ENCODE peak calls at places on chromosome 18, in six cellular contexts. X is adrenal gland, D is tibial artery, A is AG10803, P is left ventricle myocardium inferior, H is prostate gland. S is an unnamed sample.

GRCh38 chr18:49041677-49042570 is 91.2 kb upstream of the SMAD7 start:
- DNase-seq in X (peak; percentile 72), D (peak; percentile 62), A (peak; percentile 62), P (peak; percentile 58), H (peak; percentile 78), S (peak; percentile 52)

GRCh38 chr18:79493801-79494211 is 98.1 kb downstream of the NFATC1 start:
- DNase-seq in X (no peak), D (peak; percentile 16), A (no peak), P (peak; percentile 13), H (no peak), S (no peak)

GRCh38 chr18:34718610-34719009 is 8.5 kb downstream of the DTNA start:
- DNase-seq in X (no peak), D (no peak), A (peak; percentile 61), P (no peak), H (no peak), S (no peak)

GRCh38 chr18:53426656-53427055 is 797.8 kb downstream of the MBD2 start:
- DNase-seq in X (no peak), D (no peak), A (no peak), P (no peak), H (no peak), S (no peak)

GRCh38 chr18:36685580-36685979 is 143.2 kb downstream of the TPGS2 start:
- DNase-seq in X (no peak), D (no peak), A (no peak), P (no peak), H (no peak), S (no peak)

GRCh38 chr18:21664069-21664468 is 40.5 kb downstream of the ABHD3 start:
- DNase-seq in X (no peak), D (no peak), A (no peak), P (no peak), H (no peak), S (no peak)

GRCh38 chr18:74951165-74951760 is 257.7 kb downstream of the PTGR3 start:
- DNase-seq in X (peak; percentile 21), D (peak; percentile 55), A (peak; percentile 58), P (no peak), H (peak; percentile 61), S (no peak)

GRCh38 chr18:62759704-62760402 is 44.5 kb downstream of the PHLPP1 start:
- DNase-seq in X (no peak), D (no peak), A (peak; percentile 21), P (no peak), H (no peak), S (no peak)

GRCh38 chr18:32907656-32908441 is 135.0 kb upstream of the KLHL14 start:
- DNase-seq in X (no peak), D (no peak), A (no peak), P (no peak), H (no peak), S (no peak)

GRCh38 chr18:34494359-34494696 is 215.8 kb upstream of the DTNA start:
- DNase-seq in X (no peak), D (no peak), A (no peak), P (peak; percentile 23), H (no peak), S (no peak)

GRCh38 chr18:2827076-2827475 is 19.7 kb upstream of the EMILIN2 start:
- DNase-seq in X (no peak), D (no peak), A (no peak), P (no peak), H (no peak), S (no peak)

GRCh38 chr18:49174478-49174877 is 223.7 kb upstream of the SMAD7 start:
- DNase-seq in X (no peak), D (no peak), A (peak; percentile 92), P (no peak), H (no peak), S (no peak)

GRCh38 chr18:11668441-11669169 is 20.5 kb upstream of the GNAL start:
- DNase-seq in X (no peak), D (no peak), A (no peak), P (no peak), H (no peak), S (no peak)

GRCh38 chr18:70195852-70196434 is 9.5 kb downstream of the RTTN start:
- DNase-seq in X (peak; percentile 52), D (no peak), A (peak; percentile 68), P (no peak), H (peak; percentile 10), S (no peak)

GRCh38 chr18:74598350-74599001 is 806 bp downstream of the ZNF407 start:
- DNase-seq in X (peak; percentile 64), D (peak; percentile 28), A (peak; percentile 17), P (peak; percentile 59), H (peak; percentile 15), S (peak; percentile 77)

GRCh38 chr18:51559902-51560287 is 362.4 kb upstream of the MEX3C start:
- DNase-seq in X (no peak), D (no peak), A (no peak), P (no peak), H (no peak), S (no peak)

GRCh38 chr18:13380671-13381070 is 162.1 kb downstream of the LDLRAD4 start:
- DNase-seq in X (no peak), D (no peak), A (no peak), P (no peak), H (no peak), S (no peak)

GRCh38 chr18:28855989-28856388 is 679.1 kb upstream of the CDH2 start:
- DNase-seq in X (no peak), D (no peak), A (no peak), P (no peak), H (no peak), S (no peak)

GRCh38 chr18:22670914-22671313 is 253.2 kb upstream of the CTAGE1 start:
- DNase-seq in X (no peak), D (no peak), A (no peak), P (no peak), H (no peak), S (no peak)

GRCh38 chr18:47953471-47953931 is 23.0 kb upstream of the SMAD2 start:
- DNase-seq in X (peak; percentile 61), D (peak; percentile 66), A (peak; percentile 86), P (no peak), H (peak; percentile 13), S (peak; percentile 64)

GRCh38 chr18:50737127-50737526 is 82.7 kb downstream of the MRO start:
- DNase-seq in X (no peak), D (no peak), A (no peak), P (no peak), H (no peak), S (no peak)

GRCh38 chr18:42114310-42114943 is 159.4 kb downstream of the PIK3C3 start:
- DNase-seq in X (peak; percentile 76), D (peak; percentile 51), A (peak; percentile 80), P (peak; percentile 25), H (peak; percentile 56), S (peak; percentile 39)

GRCh38 chr18:76380791-76381405 is 114.1 kb downstream of the ZNF516 start:
- DNase-seq in X (no peak), D (no peak), A (no peak), P (no peak), H (no peak), S (no peak)

GRCh38 chr18:74292541-74292858 is 737 bp upstream of the CYB5A start:
- DNase-seq in X (no peak), D (no peak), A (no peak), P (no peak), H (no peak), S (no peak)

GRCh38 chr18:6591491-6591890 is 138.0 kb upstream of the ARHGAP28 start:
- DNase-seq in X (no peak), D (no peak), A (peak; percentile 5), P (no peak), H (no peak), S (no peak)

GRCh38 chr18:56574827-56575226 is 63.6 kb downstream of the TXNL1 start:
- DNase-seq in X (peak; percentile 65), D (no peak), A (no peak), P (peak; percentile 55), H (no peak), S (no peak)

GRCh38 chr18:21534327-21534726 is 66.2 kb downstream of the ESCO1 start:
- DNase-seq in X (no peak), D (no peak), A (no peak), P (no peak), H (no peak), S (no peak)

GRCh38 chr18:65429601-65430000 is 321.2 kb upstream of the CDH7 start:
- DNase-seq in X (no peak), D (no peak), A (no peak), P (no peak), H (no peak), S (no peak)

GRCh38 chr18:7568426-7568825 is 1.3 kb downstream of the PTPRM start:
- DNase-seq in X (peak; percentile 23), D (peak; percentile 34), A (peak; percentile 18), P (peak; percentile 44), H (peak; percentile 40), S (no peak)

GRCh38 chr18:47981320-47981719 is 50.9 kb upstream of the SMAD2 start:
- DNase-seq in X (no peak), D (no peak), A (no peak), P (no peak), H (no peak), S (no peak)

GRCh38 chr18:8823530-8823929 is 118.2 kb downstream of the MTCL1 start:
- DNase-seq in X (no peak), D (no peak), A (no peak), P (no peak), H (no peak), S (no peak)

GRCh38 chr18:61336766-61337165 is 3.5 kb downstream of the CDH20 start:
- DNase-seq in X (no peak), D (no peak), A (no peak), P (no peak), H (no peak), S (no peak)

GRCh38 chr18:39772155-39772919 is 2182.7 kb upstream of the PIK3C3 start:
- DNase-seq in X (no peak), D (no peak), A (no peak), P (no peak), H (no peak), S (no peak)

GRCh38 chr18:36297419-36298112 is at the start of gene FHOD3:
- DNase-seq in X (peak; percentile 86), D (peak; percentile 66), A (peak; percentile 65), P (peak; percentile 69), H (peak; percentile 40), S (no peak)

GRCh38 chr18:35775887-35776286 is 194.3 kb downstream of the GALNT1 start:
- DNase-seq in X (no peak), D (no peak), A (no peak), P (no peak), H (no peak), S (no peak)

GRCh38 chr18:22171839-22172582 is 2.6 kb downstream of the GATA6 start:
- DNase-seq in X (peak; percentile 40), D (peak; percentile 27), A (no peak), P (no peak), H (no peak), S (no peak)